ENCODE peak calls at places on chromosomes 12 and 14, in nine cellular contexts. O is fibroblast of the aortic adventitia, W is fibroblast of gingiva, Z is AG20443, X is HL-60, T is dorsolateral prefrontal cortex, D is anterior cingulate cortex, E is mucosa of gallbladder, G is endothelial cell of umbilical vein. Q is an unnamed sample.

GRCh38 chr14:49594347-49595089 is 4.2 kb upstream of the LRR1 start:
- DNase-seq in O (peak), W (peak), Z (peak), X (no peak), T (no peak), D (no peak), E (no peak), G (peak), Q (no peak)

GRCh38 chr14:58488550-58488949 is 61.0 kb downstream of the KIAA0586 start:
- DNase-seq in O (peak), W (peak), Z (peak), X (peak), T (no peak), D (no peak), E (no peak), G (peak), Q (no peak)

GRCh38 chr12:15428632-15429031 is 106.3 kb downstream of the PTPRO start:
- DNase-seq in O (peak), W (no peak), Z (no peak), X (no peak), T (no peak), D (no peak), E (no peak), G (no peak), Q (no peak)

GRCh38 chr14:50260511-50260910 is 29.1 kb upstream of the SOS2 start:
- DNase-seq in O (peak), W (peak), Z (peak), X (peak), T (no peak), D (no peak), E (no peak), G (peak), Q (no peak)

GRCh38 chr14:55373784-55374725 is 37.6 kb downstream of the ATG14 start:
- DNase-seq in O (peak), W (peak), Z (no peak), X (no peak), T (no peak), D (no peak), E (no peak), G (peak), Q (no peak)

GRCh38 chr14:76767681-76768055 is 6.4 kb downstream of the VASH1 start:
- DNase-seq in O (no peak), W (no peak), Z (no peak), X (no peak), T (no peak), D (no peak), E (no peak), G (no peak), Q (peak)

GRCh38 chr12:58171914-58172313 is 230.5 kb downstream of the ATP23 start:
- DNase-seq in O (peak), W (peak), Z (no peak), X (no peak), T (no peak), D (no peak), E (peak), G (peak), Q (no peak)

GRCh38 chr12:6188954-6189353 is 11.2 kb upstream of the CD9 start:
- DNase-seq in O (no peak), W (no peak), Z (no peak), X (no peak), T (no peak), D (no peak), E (no peak), G (no peak), Q (no peak)

GRCh38 chr12:52634266-52635056 is 16.1 kb upstream of the KRT73 start:
- DNase-seq in O (no peak), W (no peak), Z (no peak), X (no peak), T (peak), D (peak), E (no peak), G (no peak), Q (no peak)

GRCh38 chr12:70069221-70069811 is 173.9 kb upstream of the CNOT2 start:
- DNase-seq in O (no peak), W (no peak), Z (no peak), X (no peak), T (no peak), D (no peak), E (no peak), G (no peak), Q (no peak)

GRCh38 chr12:20646239-20646827 is 48.8 kb upstream of the SLCO1C1 start:
- DNase-seq in O (peak), W (peak), Z (peak), X (no peak), T (no peak), D (no peak), E (no peak), G (peak), Q (no peak)

Q was measured in kidney.